ENCODE peak calls at places on chromosomes 16 and 17, in nine cellular contexts. X is H1, R is breast epithelium, H is small intestine, V is mucosa of descending colon, G is iPS DF 6.9, O is heart right ventricle, Z is ovary, Y is SK-N-SH. T is an unnamed sample.
A peak's percentile ranks its signal among the peaks of the same experiment; 100 is the strongest.

GRCh38 chr16:81036751-81037350 is 1.2 kb downstream of the ATMIN start:
- DNase-seq in R (no peak), Y (peak; percentile 25), X (no peak), H (peak; percentile 27), Z (no peak), V (no peak), O (no peak), G (no peak), T (no peak)

GRCh38 chr17:76569607-76570279 is 15.9 kb downstream of the ST6GALNAC2 start:
- DNase-seq in O (peak; percentile 42), G (no peak), V (no peak), R (peak; percentile 48), X (no peak), Y (peak; percentile 41), H (no peak), Z (no peak), T (no peak)

GRCh38 chr16:16149710-16150116 is 73.6 kb downstream of the ABCC6 start:
- DNase-seq in X (no peak), R (no peak), Z (no peak), O (no peak), V (no peak), G (no peak), H (no peak), Y (no peak), T (no peak)

GRCh38 chr16:68083861-68084503 is 1.2 kb upstream of the NFATC3 start:
- DNase-seq in O (no peak), H (no peak), Z (peak; percentile 62), Y (no peak), R (peak; percentile 33), X (no peak), G (no peak), V (no peak), T (no peak)

GRCh38 chr17:37543527-37544122 is 53.9 kb downstream of the DUSP14 start:
- DNase-seq in Y (no peak), V (no peak), Z (no peak), X (no peak), H (no peak), O (no peak), R (no peak), G (no peak), T (no peak)

GRCh38 chr16:4263504-4264436 is 9.1 kb downstream of the TFAP4 start:
- DNase-seq in G (no peak), H (peak; percentile 36), X (no peak), R (no peak), Y (peak; percentile 99), Z (peak; percentile 95), O (peak; percentile 84), V (peak; percentile 86), T (no peak)

GRCh38 chr17:61511480-61512182 is 59.4 kb downstream of the TBX4 start:
- DNase-seq in R (no peak), V (no peak), O (no peak), Z (no peak), X (no peak), Y (no peak), G (no peak), H (no peak), T (no peak)

GRCh38 chr17:55601874-55602364 is 90.7 kb upstream of the SMIM36 start:
- DNase-seq in Z (no peak), O (no peak), G (peak; percentile 64), H (peak; percentile 5), V (no peak), X (peak; percentile 21), R (no peak), Y (peak; percentile 52), T (peak; percentile 33)

GRCh38 chr17:80513201-80513600 is 31.4 kb upstream of the RPTOR start:
- DNase-seq in R (no peak), Z (no peak), X (no peak), G (no peak), H (no peak), Y (no peak), V (no peak), O (no peak), T (no peak)

GRCh38 chr16:83994703-83995102 is 26.7 kb downstream of the NECAB2 start:
- DNase-seq in H (no peak), G (no peak), Y (no peak), X (no peak), Z (no peak), V (no peak), R (no peak), O (no peak), T (no peak)

GRCh38 chr16:30982548-30983288 is 2.3 kb upstream of the HSD3B7 start:
- DNase-seq in R (no peak), X (no peak), H (no peak), G (no peak), Z (no peak), Y (no peak), O (no peak), V (no peak), T (no peak)

GRCh38 chr16:29744541-29745101 is 1.2 kb downstream of the C16orf54 start:
- DNase-seq in X (no peak), R (no peak), G (no peak), Z (no peak), V (peak; percentile 67), H (no peak), O (no peak), Y (no peak), T (no peak)
- H3K4me1 ChIP-seq in X (no peaks in the 10 kb centered on the region), R (no peaks in the 10 kb centered on the region), G (no peaks in the 10 kb centered on the region), Z (no peaks in the 10 kb centered on the region), V (peaks cover 43% of the 10 kb centered on the region), H (no peaks in the 10 kb centered on the region), O (no peaks in the 10 kb centered on the region), Y (no peaks in the 10 kb centered on the region), T (no peaks in the 10 kb centered on the region)

DNA sequence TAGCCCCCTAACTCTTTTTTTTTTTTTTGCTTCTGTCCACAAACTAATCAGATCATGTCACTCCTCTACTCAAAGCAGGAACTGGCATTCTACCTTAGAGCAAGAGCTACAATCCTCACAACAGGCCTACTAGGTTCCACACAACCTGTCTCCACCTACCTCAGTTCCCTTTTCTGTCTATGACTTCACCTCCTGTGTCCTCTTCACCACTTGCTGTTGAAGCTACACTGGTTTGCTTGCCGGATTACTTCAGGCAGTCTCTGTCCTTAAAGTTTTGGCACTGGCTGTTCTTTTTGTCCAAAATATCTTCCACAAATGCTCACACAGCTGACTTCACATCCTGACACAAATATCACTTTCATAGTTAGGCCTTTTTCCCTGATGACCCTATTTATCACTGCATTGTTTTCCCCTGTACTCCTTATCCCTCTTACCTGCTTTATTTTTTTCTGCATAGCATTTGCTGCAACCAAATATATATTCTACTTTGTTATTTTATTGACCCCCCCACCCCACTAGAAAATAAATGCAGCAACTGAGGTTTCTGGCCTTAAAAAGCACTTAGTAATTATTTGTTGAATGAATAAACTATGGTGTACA is 72.0 kb downstream of the KANSL1 start:
- DNase-seq in O (no peak), Z (no peak), V (no peak), X (no peak), R (no peak), H (no peak), Y (no peak), G (no peak), T (no peak)
- H3K4me1 ChIP-seq in O (peaks cover 75% of the 10 kb centered on the region), Z (peaks cover 22% of the 10 kb centered on the region), V (peaks cover 9% of the 10 kb centered on the region), X (peaks cover 21% of the 10 kb centered on the region), R (no peaks in the 10 kb centered on the region), H (no peaks in the 10 kb centered on the region), Y (peaks cover 5% of the 10 kb centered on the region), G (peaks cover 2% of the 10 kb centered on the region), T (peaks cover 3% of the 10 kb centered on the region)

GRCh38 chr17:16987001-16987829 is 15.3 kb upstream of the TNFRSF13B start:
- DNase-seq in Z (no peak), V (no peak), O (no peak), X (no peak), Y (no peak), R (no peak), G (no peak), H (no peak), T (no peak)
- H3K4me1 ChIP-seq in Z (no peaks in the 10 kb centered on the region), V (peaks cover 11% of the 10 kb centered on the region), O (peaks cover 6% of the 10 kb centered on the region), X (no peaks in the 10 kb centered on the region), Y (no peaks in the 10 kb centered on the region), R (no peaks in the 10 kb centered on the region), G (no peaks in the 10 kb centered on the region), H (no peaks in the 10 kb centered on the region), T (no peaks in the 10 kb centered on the region)

GRCh38 chr17:42411321-42411820 is 11.7 kb downstream of the CAVIN1 start:
- DNase-seq in O (no peak), X (no peak), V (no peak), R (peak; percentile 77), Z (no peak), G (no peak), H (no peak), Y (no peak), T (no peak)
- H3K4me1 ChIP-seq in O (peaks cover 89% of the 10 kb centered on the region), X (peaks cover 8% of the 10 kb centered on the region), V (peaks cover 2% of the 10 kb centered on the region), R (peaks cover 9% of the 10 kb centered on the region), Z (peaks cover 45% of the 10 kb centered on the region), G (peaks cover 1% of the 10 kb centered on the region), H (no peaks in the 10 kb centered on the region), Y (peaks cover 18% of the 10 kb centered on the region), T (peaks cover 49% of the 10 kb centered on the region)